ENCODE peak calls at places on chromosome 10, in four cellular contexts. W, N, I and P are unnamed samples.

GRCh38 chr10:101301111-101301731 is 52.7 kb upstream of the BTRC start:
- DNase-seq in W (no peak), N (peak), I (peak), P (peak)

GRCh38 chr10:79237801-79238520 is 109.3 kb upstream of the PPIF start:
- DNase-seq in W (no peak), N (no peak), I (no peak), P (no peak)

GRCh38 chr10:118615888-118616287 is 20.4 kb upstream of the PRLHR start:
- DNase-seq in W (no peak), N (no peak), I (peak), P (peak)

GRCh38 chr10:71647526-71648354 is 71.8 kb downstream of the C10orf105 start:
- DNase-seq in W (no peak), N (no peak), I (no peak), P (no peak)

GRCh38 chr10:88291289-88292184 is 291.6 kb downstream of the RNLS start:
- DNase-seq in W (no peak), N (no peak), I (no peak), P (no peak)

GRCh38 chr10:63758080-63758479 is 236.9 kb downstream of the REEP3 start:
- DNase-seq in W (no peak), N (no peak), I (peak), P (no peak)

GRCh38 chr10:65033957-65034356 is 1512.8 kb downstream of the REEP3 start:
- DNase-seq in W (no peak), N (no peak), I (no peak), P (no peak)

GRCh38 chr10:129744134-129744895 is 219.8 kb downstream of the EBF3 start:
- DNase-seq in W (no peak), N (no peak), I (no peak), P (no peak)

GRCh38 chr10:62852961-62853702 is 37.0 kb upstream of the EGR2 start:
- DNase-seq in W (no peak), N (no peak), I (no peak), P (no peak)

GRCh38 chr10:51308096-51308495 is 233.8 kb downstream of the PRKG1 start:
- DNase-seq in W (no peak), N (no peak), I (no peak), P (no peak)

GRCh38 chr10:88647216-88647615 is 17.0 kb upstream of the LIPF start:
- DNase-seq in W (no peak), N (no peak), I (no peak), P (no peak)

GRCh38 chr10:34723746-34724145 is 91.3 kb downstream of the PARD3 start:
- DNase-seq in W (peak), N (no peak), I (peak), P (peak)